ENCODE peak calls at places on chromosome 3, in five cellular contexts. V is heart left ventricle, F is esophagus muscularis mucosa, B is foreskin fibroblast, K is AG10803. L is an unnamed sample.

GRCh38 chr3:11558002-11558401 is 85.7 kb downstream of the VGLL4 start:
- DNase-seq in V (no peak), F (no peak), B (peak; percentile 94), K (peak; percentile 82), L (no peak)

GRCh38 chr3:82088749-82089148 is 327.3 kb upstream of the GBE1 start:
- DNase-seq in V (no peak), F (no peak), B (no peak), K (no peak), L (no peak)

GRCh38 chr3:61371123-61371522 is 119.9 kb upstream of the FHIT start:
- DNase-seq in V (no peak), F (no peak), B (no peak), K (no peak), L (peak; percentile 38)

GRCh38 chr3:190534386-190534785 is 20.5 kb downstream of the IL1RAP start:
- DNase-seq in V (no peak), F (no peak), B (no peak), K (peak; percentile 33), L (no peak)

GRCh38 chr3:49609815-49610214 is 55.5 kb downstream of the BSN start:
- DNase-seq in V (peak; percentile 55), F (no peak), B (no peak), K (no peak), L (peak; percentile 26)

GRCh38 chr3:136336329-136337100 is 86.4 kb downstream of the PCCB start:
- DNase-seq in V (no peak), F (no peak), B (peak; percentile 93), K (peak; percentile 94), L (no peak)

GRCh38 chr3:67077656-67078055 is 79.5 kb downstream of the KBTBD8 start:
- DNase-seq in V (no peak), F (no peak), B (peak; percentile 74), K (peak; percentile 43), L (no peak)

GRCh38 chr3:71206821-71207220 is 376.7 kb downstream of the FOXP1 start:
- DNase-seq in V (no peak), F (no peak), B (no peak), K (no peak), L (no peak)

GRCh38 chr3:4670352-4670751 is 177.2 kb downstream of the ITPR1 start:
- DNase-seq in V (no peak), F (no peak), B (peak; percentile 21), K (no peak), L (peak; percentile 12)

GRCh38 chr3:34020761-34021635 is 222.6 kb downstream of the PDCD6IP start:
- DNase-seq in V (no peak), F (no peak), B (no peak), K (no peak), L (no peak)

GRCh38 chr3:152719264-152719663 is 115.7 kb upstream of the P2RY1 start:
- DNase-seq in V (no peak), F (no peak), B (peak; percentile 76), K (peak; percentile 24), L (no peak)

GRCh38 chr3:152717252-152717651 is 117.7 kb upstream of the P2RY1 start:
- DNase-seq in V (no peak), F (no peak), B (no peak), K (no peak), L (no peak)

GRCh38 chr3:152718810-152719209 is 116.1 kb upstream of the P2RY1 start:
- DNase-seq in V (no peak), F (no peak), B (peak; percentile 39), K (no peak), L (no peak)

GRCh38 chr3:152709659-152710058 is 125.3 kb upstream of the P2RY1 start:
- DNase-seq in V (no peak), F (no peak), B (no peak), K (no peak), L (no peak)

DNA sequence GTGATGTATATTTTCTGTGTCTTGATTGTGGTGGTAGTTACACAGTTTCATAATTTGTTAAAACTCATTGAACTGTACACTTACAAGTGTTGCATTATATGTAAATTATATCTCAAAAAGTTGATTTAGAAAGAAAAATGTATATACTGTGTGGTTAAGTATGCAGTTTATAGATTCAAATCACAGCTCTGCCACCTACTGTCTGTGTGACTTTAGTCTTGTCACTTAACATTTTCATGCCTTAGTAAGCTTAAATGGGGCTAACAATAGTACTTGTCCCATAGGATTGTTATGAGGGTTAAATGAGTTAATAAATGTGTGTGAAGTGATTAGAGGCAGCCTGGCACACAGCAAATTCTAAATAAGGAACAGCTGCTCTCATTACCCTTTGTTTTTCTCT is 120.9 kb upstream of the P2RY1 start:
- DNase-seq in V (no peak), F (no peak), B (no peak), K (no peak), L (no peak)
- TF ChIP-seq CTCF in V (no peak), F (no peak), B (no peak), K (no peak), L (no peak)

DNA sequence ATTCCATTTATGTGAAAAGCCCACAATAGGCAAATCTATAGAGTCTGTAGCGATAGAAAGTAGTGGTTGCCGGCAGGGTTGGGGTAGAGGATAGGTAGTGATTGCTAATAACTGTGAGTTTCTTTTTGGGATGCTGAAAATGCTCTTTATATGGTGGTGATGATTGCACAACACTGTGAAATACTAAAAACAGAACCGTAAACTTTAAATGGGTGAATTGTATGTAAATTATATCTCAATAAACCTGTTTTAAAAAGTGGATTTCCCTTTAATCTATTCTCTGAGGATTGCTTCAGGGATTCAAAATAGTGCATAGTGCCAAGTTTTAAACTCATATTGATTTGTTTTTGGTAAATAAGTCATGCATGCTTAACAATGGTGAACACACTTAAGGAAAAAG is 140.2 kb downstream of the LPP start:
- DNase-seq in V (no peak), F (no peak), B (peak; percentile 45), K (no peak), L (no peak)
- H3K4me3 ChIP-seq in V (no peak overlapping the region), F (no peak overlapping the region), B (no peak overlapping the region), K (no peak overlapping the region), L (no peak overlapping the region)

DNA sequence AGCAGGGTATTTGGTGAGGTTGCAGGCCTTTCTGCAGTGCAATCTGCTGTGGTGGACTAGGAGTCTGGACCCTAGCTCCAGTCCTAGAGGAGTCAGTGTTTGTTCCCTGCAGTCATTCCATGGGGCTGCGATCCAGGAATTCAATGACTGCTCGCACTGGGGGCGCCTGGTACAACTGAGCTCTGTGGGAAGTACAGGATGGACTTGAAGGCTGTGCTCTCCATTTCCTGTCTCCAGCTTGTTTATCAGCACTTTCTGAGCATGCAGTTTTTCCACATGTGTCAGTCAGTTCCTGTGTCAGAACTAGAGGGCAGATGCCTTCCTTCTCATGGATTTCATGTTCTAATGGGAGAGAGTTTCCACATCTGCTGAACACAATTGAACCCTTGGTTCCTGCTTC is 46.7 kb downstream of the PDHB start:
- DNase-seq in V (peak; percentile 37), F (no peak), B (peak; percentile 80), K (peak; percentile 86), L (no peak)
- TF ChIP-seq CTCF in V (no peak), F (no peak), B (no peak), K (peak; percentile 4), L (no peak)

GRCh38 chr3:157445897-157446296 is 9.2 kb downstream of the PTX3 start:
- DNase-seq in V (no peak), F (no peak), B (peak; percentile 85), K (peak; percentile 76), L (no peak)

GRCh38 chr3:157444789-157445188 is 8.1 kb downstream of the PTX3 start:
- DNase-seq in V (no peak), F (no peak), B (peak; percentile 66), K (no peak), L (no peak)

GRCh38 chr3:157441102-157441622 is 4.5 kb downstream of the PTX3 start:
- DNase-seq in V (no peak), F (no peak), B (no peak), K (no peak), L (no peak)

GRCh38 chr3:157443873-157444770 is 7.5 kb downstream of the PTX3 start:
- DNase-seq in V (no peak), F (no peak), B (peak; percentile 85), K (peak; percentile 75), L (no peak)

DNA sequence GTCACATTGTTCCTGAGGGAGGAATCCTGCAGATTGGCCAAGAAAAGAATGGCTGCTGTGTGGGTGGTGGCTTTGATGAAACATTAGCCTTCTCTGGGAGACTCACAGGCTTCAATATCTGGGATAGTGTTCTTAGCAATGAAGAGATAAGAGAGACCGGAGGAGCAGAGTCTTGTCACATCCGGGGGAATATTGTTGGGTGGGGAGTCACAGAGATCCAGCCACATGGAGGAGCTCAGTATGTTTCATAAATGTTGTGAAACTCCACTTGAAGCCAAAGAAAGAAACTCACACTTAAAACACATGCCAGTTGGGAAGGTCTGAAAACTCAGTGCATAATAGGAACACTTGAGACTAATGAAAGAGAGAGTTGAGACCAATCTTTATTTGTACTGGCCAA is 6.1 kb downstream of the PTX3 start:
- DNase-seq in V (no peak), F (no peak), B (peak; percentile 78), K (peak; percentile 67), L (no peak)
- H3K4me3 ChIP-seq in V (no peak overlapping the region), F (no peak overlapping the region), B (peak overlapping the region; percentile 7), K (peak overlapping the region; percentile 2), L (no peak overlapping the region)